ENCODE peak calls at places on chromosomes 16 and 17, in four cellular contexts. J is K562, D is H1, W is IMR-90. K is an unnamed sample.

GRCh38 chr16:80038566-80038965 is 438.0 kb upstream of the MAF start:
- DNase-seq in D (no peak), J (no peak), W (no peak), K (no peak)

GRCh38 chr17:65660947-65661346 is 99.5 kb upstream of the AXIN2 start:
- DNase-seq in W (peak; percentile 70), J (peak; percentile 15), D (no peak), K (peak; percentile 47)

GRCh38 chr16:73890524-73891500 is 405.8 kb upstream of the PSMD7 start:
- DNase-seq in W (peak; percentile 4), D (peak; percentile 15), J (no peak), K (no peak)

GRCh38 chr17:45782889-45783592 is 1.1 kb upstream of the CRHR1 start:
- DNase-seq in J (peak; percentile 80), D (no peak), W (no peak), K (peak; percentile 58)

GRCh38 chr16:14309001-14309886 is 238.1 kb downstream of the MRTFB start:
- DNase-seq in W (peak; percentile 39), J (no peak), D (no peak), K (no peak)

GRCh38 chr16:5058476-5058875 is 7.3 kb downstream of the C16orf89 start:
- DNase-seq in J (no peak), D (no peak), W (no peak), K (peak; percentile 66)

GRCh38 chr17:38717139-38717745 is 12.2 kb downstream of the MLLT6 start:
- DNase-seq in J (no peak), W (no peak), D (no peak), K (no peak)

GRCh38 chr16:23848958-23849357 is 13.2 kb downstream of the PRKCB start:
- DNase-seq in J (no peak), W (no peak), D (no peak), K (no peak)

GRCh38 chr17:978110-979093 is 1.2 kb downstream of the NXN start:
- DNase-seq in D (no peak), J (peak; percentile 12), W (peak; percentile 61), K (no peak)

GRCh38 chr17:68383443-68384321 is 73.6 kb downstream of the WIPI1 start:
- DNase-seq in D (no peak), J (no peak), W (peak; percentile 94), K (peak; percentile 50)

DNA sequence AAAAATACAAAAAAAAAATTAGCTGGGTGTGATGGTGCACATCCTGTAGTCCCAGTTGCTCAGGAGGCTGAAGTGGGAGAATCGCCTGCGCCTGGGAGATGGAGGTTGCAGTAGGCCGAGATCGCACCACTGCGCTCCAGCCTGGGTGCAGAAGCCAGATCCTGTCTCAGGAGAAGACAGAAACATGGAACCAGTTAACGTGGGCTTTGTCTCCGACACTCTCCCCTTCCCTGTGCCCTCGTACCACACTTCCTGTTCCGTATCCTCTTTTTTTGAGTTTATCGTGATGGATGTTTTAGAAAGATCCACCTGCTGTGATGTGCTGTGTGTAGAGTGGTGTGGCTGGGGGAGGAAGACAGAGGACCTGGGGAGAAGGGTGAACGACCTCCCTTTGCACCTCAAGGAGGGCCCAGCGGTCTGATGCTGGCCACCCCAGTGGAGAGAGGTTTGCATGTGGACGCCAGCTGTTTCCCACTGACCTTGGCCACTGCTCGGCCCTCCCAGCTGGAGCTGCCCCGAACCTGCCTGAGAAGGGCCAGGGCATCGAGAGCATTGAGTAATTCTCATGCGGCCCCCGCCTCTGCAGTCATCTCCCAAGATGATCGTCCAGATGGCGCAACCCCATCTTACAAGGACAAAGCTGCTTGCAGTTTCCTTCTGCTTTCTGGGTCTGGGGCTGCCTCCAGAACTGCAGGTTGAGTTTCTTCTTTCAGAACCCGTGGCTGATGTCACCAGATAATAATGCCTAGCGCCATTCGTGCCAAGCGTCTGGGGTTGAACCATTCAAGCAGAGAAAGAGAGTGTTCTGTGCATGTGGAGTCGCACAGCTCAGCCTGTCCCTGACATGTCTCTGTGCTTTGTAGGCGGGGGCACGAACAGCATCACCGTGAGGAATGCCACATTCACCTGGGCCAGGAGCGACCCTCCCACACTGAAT is 126.3 kb downstream of the ABCC1 start:
- DNase-seq in W (peak; percentile 41), J (no peak), D (no peak), K (no peak)
- TF ChIP-seq RAD21 in W (no peak), J (no peak), D (no peak), K (no peak)

DNA sequence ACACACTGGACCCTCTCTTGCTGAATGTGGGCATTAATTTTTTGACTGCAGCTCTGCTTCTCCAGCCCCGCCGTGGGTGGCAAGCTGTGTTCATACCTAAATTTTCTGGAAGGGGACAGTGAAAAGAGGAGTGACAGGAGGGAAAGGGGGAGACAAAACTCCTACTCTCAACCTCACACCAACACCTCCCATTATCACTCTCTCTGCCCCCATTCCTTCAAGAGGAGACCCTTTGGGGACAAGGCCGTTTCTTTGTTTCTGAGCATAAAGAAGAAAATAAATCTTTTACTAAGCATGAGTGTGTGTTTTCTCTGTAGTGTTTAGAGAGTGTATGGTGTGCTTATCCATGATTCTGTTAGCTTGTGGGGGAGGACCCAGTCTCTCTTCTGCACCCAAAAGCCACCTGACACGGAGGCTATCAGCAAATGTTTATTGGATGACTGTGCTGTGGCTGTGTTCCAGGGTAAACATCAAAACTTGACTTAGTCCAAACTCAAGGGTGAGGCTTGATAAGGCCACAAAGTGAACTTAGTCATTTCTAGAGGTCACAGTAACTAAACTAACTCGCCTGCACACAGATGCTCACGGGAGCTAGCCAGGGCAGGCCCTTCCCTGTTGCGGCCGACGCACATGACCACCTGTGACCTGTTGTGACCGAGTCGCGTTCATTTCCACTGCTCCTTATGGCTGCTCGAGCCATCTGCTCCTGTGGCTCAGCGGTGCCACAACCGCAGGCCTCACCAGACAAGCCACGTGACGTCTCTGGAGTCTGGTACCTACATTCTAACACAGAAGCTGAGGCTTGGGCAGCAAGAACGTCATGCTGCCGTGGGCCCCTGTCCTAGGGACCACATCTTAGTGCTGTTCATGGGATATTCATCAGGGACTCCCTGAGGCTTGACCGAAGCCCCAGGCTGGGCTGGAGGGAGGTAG is 9.8 kb upstream of the MED11 start:
- DNase-seq in J (peak; percentile 73), W (peak; percentile 80), D (no peak), K (peak; percentile 85)
- TF ChIP-seq RAD21 in J (no peak), W (no peak), D (no peak), K (peak; percentile 41)

GRCh38 chr16:65278874-65279273 is 157.0 kb upstream of the CDH11 start:
- DNase-seq in W (no peak), D (no peak), J (no peak), K (no peak)
- TF ChIP-seq RAD21 in W (no peak), D (no peak), J (no peak), K (no peak)

GRCh38 chr17:78130439-78131101 is at the start of gene TMC8:
- DNase-seq in J (no peak), D (no peak), W (no peak), K (no peak)
- TF ChIP-seq RAD21 in J (no peak), D (no peak), W (no peak), K (no peak)

GRCh38 chr17:8003594-8004181 is 1.3 kb downstream of the GUCY2D start:
- DNase-seq in J (no peak), W (no peak), D (no peak), K (no peak)

GRCh38 chr17:8004899-8005298 is 2.5 kb downstream of the GUCY2D start:
- DNase-seq in W (peak; percentile 79), D (no peak), J (no peak), K (no peak)

GRCh38 chr17:8005357-8005756 is 2.9 kb downstream of the GUCY2D start:
- DNase-seq in W (no peak), D (no peak), J (no peak), K (no peak)

GRCh38 chr17:8001976-8002645 is at the start of gene GUCY2D:
- DNase-seq in J (no peak), W (no peak), D (no peak), K (no peak)

DNA sequence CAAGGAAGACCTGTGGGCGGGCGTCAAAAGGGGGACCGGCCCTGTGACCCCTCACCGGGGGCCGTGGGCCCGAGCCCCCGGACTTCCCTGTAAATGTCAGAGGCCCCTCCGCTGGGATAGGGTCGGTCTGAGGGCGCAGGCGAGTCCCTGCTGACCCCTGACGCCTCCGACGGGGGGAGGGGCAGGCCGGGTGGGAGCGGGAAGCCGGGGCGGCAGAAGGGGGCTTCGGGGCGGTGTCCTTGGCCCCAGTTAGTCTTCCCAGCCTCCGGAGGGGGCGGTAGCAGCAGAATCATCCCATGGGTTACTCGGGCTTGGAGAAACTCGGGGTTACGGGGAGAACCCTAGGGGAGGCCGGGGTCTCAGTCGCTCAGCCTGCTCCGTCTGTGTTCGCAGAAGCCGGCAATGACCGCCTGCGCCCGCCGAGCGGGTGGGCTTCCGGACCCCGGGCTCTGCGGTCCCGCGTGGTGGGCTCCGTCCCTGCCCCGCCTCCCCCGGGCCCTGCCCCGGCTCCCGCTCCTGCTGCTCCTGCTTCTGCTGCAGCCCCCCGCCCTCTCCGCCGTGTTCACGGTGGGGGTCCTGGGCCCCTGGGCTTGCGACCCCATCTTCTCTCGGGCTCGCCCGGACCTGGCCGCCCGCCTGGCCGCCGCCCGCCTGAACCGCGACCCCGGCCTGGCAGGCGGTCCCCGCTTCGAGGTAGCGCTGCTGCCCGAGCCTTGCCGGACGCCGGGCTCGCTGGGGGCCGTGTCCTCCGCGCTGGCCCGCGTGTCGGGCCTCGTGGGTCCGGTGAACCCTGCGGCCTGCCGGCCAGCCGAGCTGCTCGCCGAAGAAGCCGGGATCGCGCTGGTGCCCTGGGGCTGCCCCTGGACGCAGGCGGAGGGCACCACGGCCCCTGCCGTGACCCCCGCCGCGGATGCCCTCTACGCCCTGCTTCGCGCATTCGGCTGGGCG is 505 bp downstream of the GUCY2D start:
- DNase-seq in J (no peak), D (no peak), W (no peak), K (no peak)
- TF ChIP-seq RAD21 in J (no peak), D (no peak), W (no peak), K (no peak)

GRCh38 chr17:74190154-74190553 is 13.3 kb upstream of the RPL38 start:
- DNase-seq in D (no peak), J (peak; percentile 82), W (peak; percentile 61), K (peak; percentile 89)
- TF ChIP-seq RAD21 in D (no peak), J (no peak), W (no peak), K (no peak)

DNA sequence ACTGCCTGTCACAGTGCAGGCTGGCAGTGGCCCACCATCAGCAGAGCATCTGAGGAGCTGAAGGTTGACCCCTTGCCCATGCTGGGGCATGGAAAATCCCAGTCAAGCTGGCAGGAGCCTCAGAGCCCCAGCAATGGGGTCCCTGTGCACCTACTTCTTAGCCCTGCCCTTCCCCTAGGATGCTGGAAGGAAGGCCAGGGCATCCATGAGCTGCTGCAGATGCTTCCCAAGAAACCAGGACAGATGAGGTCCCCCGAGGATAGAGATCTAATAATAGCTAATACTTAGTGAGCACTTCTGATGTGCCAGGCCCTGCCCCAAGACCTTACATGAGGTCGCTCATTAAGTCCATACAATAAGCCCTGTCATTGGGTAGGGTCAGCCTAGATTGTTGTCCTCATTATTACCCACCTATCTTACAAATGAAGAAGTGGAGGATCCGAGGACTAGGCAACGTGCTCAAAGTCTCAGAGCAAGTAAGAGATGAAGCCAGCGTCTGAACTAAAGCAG is 175.2 kb downstream of the WSCD1 start:
- DNase-seq in J (no peak), D (no peak), W (no peak), K (no peak)
- TF ChIP-seq RAD21 in J (no peak), D (no peak), W (no peak), K (no peak)